ENCODE peak calls at places on chromosome 19, in nine cellular contexts. P is psoas muscle; V is SJSA1; Y is heart right ventricle; S is CD4-positive, CD25-positive, alpha-beta regulatory T cell; X is pancreas; R is esophagus squamous epithelium; H is aorta; W is PC-3. N is an unnamed sample.

GRCh38 chr19:18295034-18295451 is 13.6 kb upstream of the JUND start:
- DNase-seq in P (no peak), V (no peak), Y (no peak), S (no peak), X (no peak), R (no peak), H (no peak), W (no peak), N (no peak)

GRCh38 chr19:58570770-58571574 is 2.2 kb downstream of the MZF1 start:
- DNase-seq in P (peak; percentile 15), V (no peak), Y (no peak), S (no peak), X (peak; percentile 35), R (no peak), H (peak; percentile 74), W (no peak), N (no peak)

GRCh38 chr19:44741258-44741731 is 7.2 kb upstream of the BCL3 start:
- DNase-seq in P (no peak), V (no peak), Y (no peak), S (no peak), X (no peak), R (no peak), H (no peak), W (peak; percentile 80), N (peak; percentile 94)

GRCh38 chr19:35269425-35270117 is 809 bp downstream of the USF2 start:
- DNase-seq in P (peak; percentile 88), V (peak; percentile 65), Y (peak; percentile 87), S (peak; percentile 63), X (peak; percentile 93), R (no peak), H (peak; percentile 93), W (peak; percentile 76), N (no peak)

GRCh38 chr19:47107953-47108746 is 5.4 kb downstream of the ZC3H4 start:
- DNase-seq in P (no peak), V (peak; percentile 22), Y (no peak), S (no peak), X (no peak), R (no peak), H (no peak), W (peak; percentile 32), N (no peak)

GRCh38 chr19:2058570-2059421 is 7.8 kb upstream of the MKNK2 start:
- DNase-seq in P (no peak), V (no peak), Y (no peak), S (no peak), X (peak; percentile 38), R (no peak), H (no peak), W (no peak), N (no peak)

GRCh38 chr19:35977446-35978222 is 17.4 kb upstream of the SDHAF1 start:
- DNase-seq in P (no peak), V (no peak), Y (no peak), S (no peak), X (no peak), R (no peak), H (no peak), W (no peak), N (no peak)

GRCh38 chr19:19475845-19476828 is 39.2 kb downstream of the TSSK6 start:
- DNase-seq in P (no peak), V (no peak), Y (no peak), S (no peak), X (no peak), R (no peak), H (no peak), W (peak; percentile 36), N (no peak)

GRCh38 chr19:35938282-35939224 is 2.4 kb downstream of the LRFN3 start:
- DNase-seq in P (no peak), V (no peak), Y (no peak), S (no peak), X (no peak), R (no peak), H (peak; percentile 38), W (no peak), N (no peak)

GRCh38 chr19:32098953-32099352 is 246.5 kb upstream of the ZNF507 start:
- DNase-seq in P (no peak), V (no peak), Y (no peak), S (no peak), X (no peak), R (no peak), H (no peak), W (no peak), N (no peak)

GRCh38 chr19:3586707-3587346 is 1.5 kb downstream of the GIPC3 start:
- DNase-seq in P (no peak), V (no peak), Y (no peak), S (no peak), X (no peak), R (no peak), H (no peak), W (no peak), N (no peak)

GRCh38 chr19:3591876-3592613 is 6.8 kb downstream of the GIPC3 start:
- DNase-seq in P (no peak), V (no peak), Y (no peak), S (no peak), X (no peak), R (no peak), H (no peak), W (no peak), N (no peak)

GRCh38 chr19:3590991-3591659 is 5.8 kb downstream of the GIPC3 start:
- DNase-seq in P (no peak), V (no peak), Y (no peak), S (no peak), X (no peak), R (no peak), H (no peak), W (no peak), N (no peak)

GRCh38 chr19:3589439-3589838 is 4.2 kb downstream of the GIPC3 start:
- DNase-seq in P (no peak), V (no peak), Y (no peak), S (no peak), X (no peak), R (no peak), H (no peak), W (no peak), N (no peak)

GRCh38 chr19:3589949-3590348 is 4.7 kb downstream of the GIPC3 start:
- DNase-seq in P (no peak), V (no peak), Y (no peak), S (no peak), X (no peak), R (no peak), H (no peak), W (no peak), N (no peak)
- H3K4me1 ChIP-seq in P (no peaks in the 10 kb centered on the region), V (peaks cover 13% of the 10 kb centered on the region), Y (peaks cover 12% of the 10 kb centered on the region), S (peaks cover 10% of the 10 kb centered on the region), X (no peaks in the 10 kb centered on the region), R (peaks cover 20% of the 10 kb centered on the region), H (no peaks in the 10 kb centered on the region), W (no peaks in the 10 kb centered on the region), N (no peaks in the 10 kb centered on the region)

GRCh38 chr19:10118960-10119359 is 739 bp downstream of the EIF3G start:
- DNase-seq in P (no peak), V (no peak), Y (no peak), S (no peak), X (no peak), R (no peak), H (no peak), W (peak; percentile 23), N (no peak)

GRCh38 chr19:10122066-10122465 is 2.4 kb upstream of the EIF3G start:
- DNase-seq in P (no peak), V (peak; percentile 28), Y (no peak), S (no peak), X (no peak), R (no peak), H (no peak), W (peak; percentile 63), N (no peak)

GRCh38 chr19:10116866-10117616 is 2.7 kb downstream of the EIF3G start:
- DNase-seq in P (no peak), V (no peak), Y (no peak), S (no peak), X (no peak), R (no peak), H (no peak), W (no peak), N (no peak)

GRCh38 chr19:10124429-10124828 is 4.7 kb upstream of the EIF3G start:
- DNase-seq in P (no peak), V (no peak), Y (no peak), S (no peak), X (no peak), R (no peak), H (no peak), W (no peak), N (no peak)

DNA sequence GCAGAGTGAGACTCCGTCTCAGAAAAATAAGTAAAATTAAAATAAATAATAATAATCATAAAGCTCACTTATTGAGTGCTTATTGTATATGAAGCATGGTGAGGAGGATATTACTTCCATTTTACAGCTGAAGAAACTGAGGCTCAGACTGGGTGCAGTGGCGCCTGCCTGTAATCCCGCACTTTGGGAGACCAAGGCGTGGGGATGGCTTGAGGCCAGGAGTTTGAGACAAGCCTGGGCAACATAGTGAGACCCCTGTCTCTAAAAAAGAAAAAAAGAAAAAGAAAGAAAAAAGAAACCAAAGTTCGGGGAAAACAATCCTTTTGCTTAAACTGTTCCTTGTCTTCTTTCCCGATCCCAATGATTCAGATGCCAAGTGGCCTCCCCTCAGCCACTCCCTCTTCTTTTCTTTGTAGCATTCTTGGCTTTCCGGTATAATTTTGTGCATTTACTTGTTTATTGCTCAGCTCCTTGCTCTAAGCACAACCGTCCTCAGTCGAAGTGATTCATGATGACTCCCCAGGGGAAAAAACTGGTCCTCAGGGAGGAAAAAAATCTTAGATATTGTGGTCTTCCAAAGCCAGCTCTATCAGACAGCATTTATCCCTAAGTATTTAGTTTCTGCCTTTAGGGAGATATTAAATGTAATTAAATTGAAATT is 969 bp upstream of the EIF3G start:
- DNase-seq in P (no peak), V (peak; percentile 88), Y (no peak), S (no peak), X (no peak), R (no peak), H (no peak), W (peak; percentile 96), N (peak; percentile 82)
- H3K27ac ChIP-seq in P (no peak overlapping the region), V (peak overlapping the region; percentile 40), Y (no peak overlapping the region), S (no peak overlapping the region), X (no peak overlapping the region), R (peak overlapping the region; percentile 75), H (no peak overlapping the region), W (peak overlapping the region; percentile 78), N (peak overlapping the region; percentile 71)

GRCh38 chr19:55248166-55248675 is 10.6 kb downstream of the PPP6R1 start:
- DNase-seq in P (no peak), V (no peak), Y (no peak), S (no peak), X (no peak), R (no peak), H (no peak), W (no peak), N (no peak)
- H3K4me1 ChIP-seq in P (peaks cover 12% of the 10 kb centered on the region), V (no peaks in the 10 kb centered on the region), Y (peaks cover 61% of the 10 kb centered on the region), S (peaks cover 47% of the 10 kb centered on the region), X (no peaks in the 10 kb centered on the region), R (peaks cover 63% of the 10 kb centered on the region), H (no peaks in the 10 kb centered on the region), W (peaks cover 43% of the 10 kb centered on the region), N (no peaks in the 10 kb centered on the region)

GRCh38 chr19:39432677-39433025 is 3.1 kb downstream of the RPS16 start:
- DNase-seq in P (no peak), V (no peak), Y (no peak), S (no peak), X (no peak), R (no peak), H (no peak), W (no peak), N (no peak)
- H3K27ac ChIP-seq in P (no peak overlapping the region), V (no peak overlapping the region), Y (no peak overlapping the region), S (no peak overlapping the region), X (no peak overlapping the region), R (peak overlapping the region; percentile 93), H (no peak overlapping the region), W (peak overlapping the region; percentile 100), N (no peak overlapping the region)

N was measured in foreskin keratinocyte.